ENCODE peak calls at places on chromosome 1, in ten cellular contexts. J is ovary, L is esophagus squamous epithelium, E is neuronal stem cell, T is prostate gland, O is tibial artery, A is neural progenitor cell, N is MM.1S, I is endodermal cell, B is pancreas. H is an unnamed sample.

GRCh38 chr1:29743264-29743663 is 506.9 kb downstream of the PTPRU start:
- DNase-seq in N (no peak), L (no peak), J (no peak), E (no peak), I (no peak), O (no peak), B (no peak), A (no peak), T (no peak), H (no peak)

GRCh38 chr1:166974647-166975345 is 544 bp downstream of the ILDR2 start:
- DNase-seq in I (peak), J (no peak), T (no peak), A (peak), E (no peak), O (no peak), L (no peak), N (peak), B (no peak), H (no peak)

GRCh38 chr1:234778215-234779159 is 168.5 kb upstream of the IRF2BP2 start:
- DNase-seq in T (no peak), O (peak), J (no peak), E (no peak), B (peak), L (no peak), A (peak), N (no peak), I (peak), H (no peak)

GRCh38 chr1:206101351-206101750 is 15.8 kb downstream of the AVPR1B start:
- DNase-seq in T (no peak), L (no peak), B (no peak), N (no peak), E (no peak), A (no peak), O (no peak), I (no peak), J (no peak), H (no peak)

GRCh38 chr1:155005076-155005971 is 2.7 kb downstream of the ZBTB7B start:
- DNase-seq in I (no peak), L (no peak), B (peak), T (peak), N (no peak), J (peak), E (no peak), A (no peak), O (peak), H (peak)

GRCh38 chr1:179310721-179311120 is 17.1 kb downstream of the SOAT1 start:
- DNase-seq in E (no peak), L (no peak), N (no peak), T (no peak), I (no peak), O (no peak), B (no peak), J (no peak), A (no peak), H (no peak)

GRCh38 chr1:69919129-69919921 is 286.1 kb downstream of the LRRC40 start:
- DNase-seq in T (no peak), B (peak), E (no peak), I (peak), O (no peak), N (no peak), A (no peak), L (no peak), J (no peak), H (no peak)

GRCh38 chr1:163290025-163290610 is 31.6 kb upstream of the NUF2 start:
- DNase-seq in L (no peak), O (no peak), I (no peak), B (no peak), T (no peak), E (no peak), N (no peak), J (no peak), A (no peak), H (no peak)

GRCh38 chr1:87045757-87046422 is 131.5 kb downstream of the HS2ST1 start:
- DNase-seq in O (no peak), B (no peak), J (no peak), E (no peak), L (no peak), A (no peak), T (no peak), N (no peak), I (no peak), H (no peak)

GRCh38 chr1:199010492-199010891 is 371.7 kb downstream of the PTPRC start:
- DNase-seq in L (no peak), J (no peak), O (no peak), I (no peak), T (no peak), N (no peak), B (no peak), A (no peak), E (no peak), H (no peak)

GRCh38 chr1:162357681-162358266 is 18.9 kb downstream of the SPATA46 start:
- DNase-seq in O (no peak), I (peak), N (peak), B (no peak), J (no peak), E (peak), A (peak), T (no peak), L (no peak), H (no peak)

GRCh38 chr1:145872421-145872891 is 13.2 kb downstream of the ANKRD35 start:
- DNase-seq in N (no peak), A (peak), B (no peak), J (no peak), O (peak), E (no peak), I (peak), L (no peak), T (peak), H (no peak)

GRCh38 chr1:197544553-197544952 is 230.7 kb downstream of the DENND1B start:
- DNase-seq in J (no peak), T (no peak), A (no peak), I (no peak), N (no peak), B (no peak), O (no peak), L (no peak), E (no peak), H (no peak)

GRCh38 chr1:173002891-173003582 is 47.7 kb downstream of the TNFSF18 start:
- DNase-seq in I (no peak), J (no peak), N (no peak), L (no peak), A (no peak), E (no peak), T (no peak), O (no peak), B (no peak), H (no peak)

GRCh38 chr1:40130892-40131291 is 30.3 kb upstream of the RLF start:
- DNase-seq in I (no peak), A (no peak), L (no peak), B (no peak), N (no peak), T (no peak), E (no peak), J (no peak), O (no peak), H (no peak)

GRCh38 chr1:84103197-84103992 is 40.7 kb upstream of the PRKACB start:
- DNase-seq in T (no peak), E (peak), O (peak), I (peak), N (peak), A (peak), B (no peak), J (peak), L (no peak), H (no peak)

GRCh38 chr1:64073705-64074104 is 129.7 kb upstream of the UBE2U start:
- DNase-seq in I (no peak), J (no peak), O (no peak), A (peak), B (no peak), T (no peak), E (no peak), L (no peak), N (no peak), H (no peak)

GRCh38 chr1:46248122-46248920 is 758 bp downstream of the RAD54L start:
- DNase-seq in T (no peak), J (peak), I (peak), L (no peak), A (peak), E (peak), O (no peak), N (peak), B (peak), H (no peak)

GRCh38 chr1:13746342-13746741 is 46.4 kb downstream of the PRDM2 start:
- DNase-seq in J (no peak), B (no peak), T (no peak), N (no peak), L (no peak), A (no peak), E (no peak), O (no peak), I (no peak), H (no peak)

GRCh38 chr1:23444596-23445390 is 20.2 kb upstream of the TCEA3 start:
- DNase-seq in B (no peak), E (no peak), A (no peak), N (no peak), T (no peak), I (no peak), O (no peak), J (no peak), L (no peak), H (no peak)

GRCh38 chr1:248808876-248809275 is 16.8 kb downstream of the SH3BP5L start:
- DNase-seq in A (no peak), I (no peak), T (no peak), E (no peak), L (no peak), J (no peak), O (no peak), N (no peak), B (no peak), H (no peak)

GRCh38 chr1:89910780-89911179 is 84.1 kb upstream of the ZNF326 start:
- DNase-seq in E (no peak), N (no peak), O (no peak), L (no peak), J (no peak), B (no peak), I (peak), A (peak), T (no peak), H (no peak)

GRCh38 chr1:1910033-1910465 is 5.0 kb upstream of the CALML6 start:
- DNase-seq in T (no peak), L (no peak), J (no peak), B (peak), A (no peak), N (no peak), I (no peak), E (no peak), O (no peak), H (no peak)

GRCh38 chr1:236835491-236835890 is 40.4 kb downstream of the MTR start:
- DNase-seq in T (no peak), N (no peak), L (no peak), B (no peak), E (no peak), J (no peak), O (no peak), A (no peak), I (no peak), H (no peak)

GRCh38 chr1:61797045-61797755 is 54.9 kb downstream of the PATJ start:
- DNase-seq in N (no peak), J (no peak), B (no peak), A (no peak), L (no peak), O (no peak), I (no peak), T (no peak), E (no peak), H (no peak)

GRCh38 chr1:84019217-84019616 is 20.3 kb upstream of the TTLL7 start:
- DNase-seq in A (no peak), N (no peak), L (no peak), I (no peak), J (no peak), B (no peak), T (no peak), O (no peak), E (no peak), H (no peak)

GRCh38 chr1:22471078-22471477 is 19.4 kb downstream of the ZBTB40 start:
- DNase-seq in B (peak), N (no peak), O (no peak), T (no peak), E (no peak), J (no peak), I (no peak), A (no peak), L (no peak), H (no peak)

GRCh38 chr1:41955461-41956159 is 36.9 kb upstream of the HIVEP3 start:
- DNase-seq in T (no peak), E (peak), L (no peak), O (no peak), I (no peak), B (no peak), A (peak), J (no peak), N (peak), H (no peak)

GRCh38 chr1:226654046-226654445 is 85.0 kb downstream of the ITPKB start:
- DNase-seq in T (no peak), A (peak), L (no peak), J (no peak), B (peak), I (peak), O (no peak), E (peak), N (peak), H (no peak)

GRCh38 chr1:115456441-115456961 is 118.5 kb upstream of the NGF start:
- DNase-seq in J (no peak), I (no peak), T (no peak), N (no peak), L (no peak), O (no peak), E (no peak), B (no peak), A (no peak), H (no peak)
- H3K4me3 ChIP-seq in J (no peak), I (no peak), T (no peak), N (no peak), L (no peak), O (no peak), E (no peak), B (no peak), A (no peak), H (no peak)

DNA sequence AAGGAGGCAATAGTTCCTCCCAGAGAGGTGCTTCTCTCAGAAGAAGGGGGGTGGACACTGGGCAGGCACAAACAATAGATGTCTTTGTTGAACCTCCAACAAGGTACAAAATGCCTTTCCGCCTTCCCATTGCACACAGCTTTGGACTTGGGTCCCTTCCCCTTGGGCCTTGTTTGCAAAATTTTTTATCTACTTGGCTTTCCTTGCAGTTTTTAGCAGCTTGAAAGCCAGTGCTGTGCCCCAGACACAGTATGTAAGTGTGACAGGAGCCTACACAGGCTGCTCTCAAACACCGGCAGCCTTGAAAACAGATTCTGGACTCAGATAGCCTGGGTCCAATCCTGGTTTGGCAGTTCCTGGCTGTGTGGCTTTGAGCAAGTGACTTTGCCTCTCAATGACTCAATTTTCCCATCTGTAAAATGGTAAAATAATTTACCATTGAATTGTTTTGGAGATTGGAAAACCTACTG is 43.0 kb downstream of the ELAPOR1 start:
- DNase-seq in N (no peak), J (no peak), T (peak), E (no peak), B (no peak), I (no peak), L (no peak), O (no peak), A (no peak), H (no peak)
- H3K27ac ChIP-seq in N (no peak), J (no peak), T (peak), E (no peak), B (no peak), I (no peak), L (no peak), O (no peak), A (no peak), H (no peak)

GRCh38 chr1:189782280-189782679 is 695.4 kb downstream of the BRINP3 start:
- DNase-seq in L (no peak), A (peak), B (no peak), O (no peak), J (no peak), E (no peak), N (no peak), I (no peak), T (no peak), H (no peak)
- H3K4me3 ChIP-seq in L (no peak), A (no peak), B (no peak), O (no peak), J (no peak), E (no peak), N (no peak), I (no peak), T (no peak), H (no peak)

DNA sequence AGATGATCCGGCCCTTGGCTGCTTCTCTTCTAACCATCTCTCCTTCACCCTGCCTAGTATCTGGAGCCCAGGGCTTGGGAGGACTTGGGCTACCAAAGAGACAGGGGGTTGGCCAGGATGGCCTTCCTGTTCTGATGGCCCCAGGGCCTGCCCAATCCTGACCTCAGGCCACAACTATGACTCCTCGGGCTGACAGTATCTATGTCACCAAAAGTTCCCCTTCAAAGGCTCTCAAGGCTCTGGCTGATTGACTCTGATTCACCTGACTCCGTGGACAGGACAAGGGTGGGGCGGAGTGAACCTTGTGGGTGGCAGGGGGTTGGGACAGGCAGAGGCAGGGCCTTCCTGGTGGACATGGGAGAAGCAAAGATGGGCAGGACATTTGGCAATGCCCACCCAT is 12.7 kb downstream of the MEF2D start:
- DNase-seq in B (peak), T (no peak), I (no peak), O (no peak), J (no peak), N (peak), A (no peak), E (no peak), L (no peak), H (no peak)
- H3K27ac ChIP-seq in B (no peak), T (no peak), I (no peak), O (peak), J (peak), N (peak), A (no peak), E (no peak), L (peak), H (peak)

H was measured in effector memory CD4-positive, alpha-beta T cell.